ENCODE peak calls at places on chromosomes 6 and 20, in four cellular contexts. I is RCC 7860, X is NCI-H2029, R is GM18507. D is an unnamed sample.

GRCh38 chr20:57595041-57596030 is 24.9 kb downstream of the ZBP1 start:
- DNase-seq in I (no peak), X (no peak), R (no peak), D (no peak)

GRCh38 chr6:3835055-3835731 is 14.0 kb upstream of the FAM50B start:
- DNase-seq in I (no peak), X (no peak), R (no peak), D (no peak)

GRCh38 chr6:145372671-145373123 is 362.6 kb downstream of the EPM2A start:
- DNase-seq in I (no peak), X (no peak), R (peak), D (no peak)

GRCh38 chr6:33651947-33652346 is 30.8 kb downstream of the ITPR3 start:
- DNase-seq in I (no peak), X (no peak), R (no peak), D (no peak)

GRCh38 chr6:149781715-149782114 is 32.2 kb downstream of the PCMT1 start:
- DNase-seq in I (no peak), X (no peak), R (no peak), D (no peak)

GRCh38 chr20:59777321-59777705 is 156.1 kb downstream of the SYCP2 start:
- DNase-seq in I (no peak), X (no peak), R (no peak), D (no peak)

GRCh38 chr20:11502668-11503067 is 415.0 kb upstream of the BTBD3 start:
- DNase-seq in I (no peak), X (no peak), R (no peak), D (no peak)

GRCh38 chr6:100103936-100104335 is 109.9 kb upstream of the MCHR2 start:
- DNase-seq in I (no peak), X (no peak), R (no peak), D (no peak)

GRCh38 chr6:25363429-25363828 is 84.3 kb downstream of the CARMIL1 start:
- DNase-seq in I (no peak), X (no peak), R (no peak), D (no peak)

GRCh38 chr6:12504325-12504966 is 212.1 kb upstream of the PHACTR1 start:
- DNase-seq in I (peak), X (no peak), R (no peak), D (no peak)

GRCh38 chr6:132867055-132867454 is 52.7 kb downstream of the RPS12 start:
- DNase-seq in I (no peak), X (no peak), R (no peak), D (no peak)

D was measured in NCI-H510A treated with DMSO at 0.1 percent for 48 hours.